ENCODE peak calls at places on chromosome 2, in four cellular contexts. R, G, I and C are unnamed samples.

GRCh38 chr2:57987835-57988573 is 58.6 kb upstream of the VRK2 start:
- DNase-seq in G (no peak), R (no peak), I (no peak), C (peak; percentile 30)

GRCh38 chr2:224586127-224586702 is 1.1 kb upstream of the CUL3 start:
- DNase-seq in G (no peak), I (no peak), R (no peak), C (no peak)

GRCh38 chr2:230640540-230641011 is 72.1 kb upstream of the CAB39 start:
- DNase-seq in G (no peak), I (no peak), R (peak; percentile 84), C (peak; percentile 5)

GRCh38 chr2:10568721-10569432 is 120.8 kb upstream of the ODC1 start:
- DNase-seq in R (no peak), G (no peak), I (no peak), C (no peak)

GRCh38 chr2:188381614-188382013 is 89.9 kb downstream of the GULP1 start:
- DNase-seq in R (peak; percentile 92), G (no peak), I (no peak), C (peak; percentile 87)

GRCh38 chr2:107276034-107276433 is 390.1 kb upstream of the ST6GAL2 start:
- DNase-seq in I (no peak), R (no peak), G (no peak), C (no peak)

GRCh38 chr2:234694244-234695013 is 197.5 kb upstream of the ARL4C start:
- DNase-seq in G (no peak), I (no peak), R (peak; percentile 95), C (peak; percentile 95)

GRCh38 chr2:118114863-118115262 is 26.6 kb downstream of the INSIG2 start:
- DNase-seq in G (no peak), I (no peak), R (no peak), C (no peak)

GRCh38 chr2:67772216-67773180 is 290.3 kb downstream of the C1D start:
- DNase-seq in G (no peak), R (no peak), I (no peak), C (peak; percentile 17)

GRCh38 chr2:99607454-99607853 is 117.6 kb upstream of the REV1 start:
- DNase-seq in R (no peak), G (no peak), I (no peak), C (no peak)

GRCh38 chr2:150888337-150888736 is 373.3 kb downstream of the RBM43 start:
- DNase-seq in G (no peak), R (peak; percentile 72), I (no peak), C (peak; percentile 17)

GRCh38 chr2:99662761-99663341 is 173.0 kb upstream of the REV1 start:
- DNase-seq in I (no peak), G (no peak), R (peak; percentile 97), C (peak; percentile 80)

GRCh38 chr2:142415461-142415860 is 284.6 kb upstream of the LRP1B start:
- DNase-seq in I (no peak), G (no peak), R (no peak), C (no peak)

GRCh38 chr2:25161055-25161781 is 7.2 kb downstream of the POMC start:
- DNase-seq in G (no peak), I (peak; percentile 79), R (peak; percentile 4), C (no peak)

GRCh38 chr2:238987352-238987981 is 139.6 kb downstream of the TWIST2 start:
- DNase-seq in I (peak; percentile 2), G (no peak), R (no peak), C (no peak)

GRCh38 chr2:238986491-238987351 is 138.8 kb downstream of the TWIST2 start:
- DNase-seq in R (no peak), G (no peak), I (no peak), C (no peak)

GRCh38 chr2:238985036-238985729 is 137.3 kb downstream of the TWIST2 start:
- DNase-seq in R (no peak), I (no peak), G (no peak), C (no peak)

GRCh38 chr2:238988105-238988504 is 140.2 kb downstream of the TWIST2 start:
- DNase-seq in R (no peak), G (no peak), I (peak; percentile 11), C (no peak)

DNA sequence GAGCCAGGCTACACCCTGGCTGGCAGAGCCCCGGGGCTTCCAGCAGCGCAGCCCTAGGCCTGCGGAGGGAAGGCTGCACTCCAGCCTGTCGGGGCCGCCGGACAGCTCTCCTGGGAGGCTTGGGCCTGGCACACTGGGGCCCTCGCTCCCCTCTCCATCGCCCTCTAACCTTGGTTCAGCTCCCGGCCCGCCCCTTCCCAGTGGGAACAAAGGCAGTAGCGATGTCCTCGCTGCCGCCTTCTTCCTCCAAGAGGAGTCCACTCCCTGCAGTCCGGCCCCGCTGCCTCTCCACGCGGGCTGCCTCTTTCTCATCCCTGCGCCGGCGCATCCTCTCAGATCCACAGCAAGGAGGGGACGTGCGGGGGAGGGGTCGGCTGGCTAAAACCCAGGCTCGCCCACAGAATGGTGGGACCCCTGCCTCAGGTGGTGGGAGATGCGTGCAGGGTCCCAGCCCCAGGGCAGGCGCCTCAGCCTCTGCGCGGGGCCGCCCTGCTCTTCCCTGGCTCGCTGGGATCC is 138.1 kb downstream of the TWIST2 start:
- DNase-seq in I (peak; percentile 51), G (no peak), R (no peak), C (no peak)
- H4K8ac ChIP-seq in I (no peak overlapping the region), G (peak overlapping the region; percentile 32), R (no peak overlapping the region), C (no peak overlapping the region)

DNA sequence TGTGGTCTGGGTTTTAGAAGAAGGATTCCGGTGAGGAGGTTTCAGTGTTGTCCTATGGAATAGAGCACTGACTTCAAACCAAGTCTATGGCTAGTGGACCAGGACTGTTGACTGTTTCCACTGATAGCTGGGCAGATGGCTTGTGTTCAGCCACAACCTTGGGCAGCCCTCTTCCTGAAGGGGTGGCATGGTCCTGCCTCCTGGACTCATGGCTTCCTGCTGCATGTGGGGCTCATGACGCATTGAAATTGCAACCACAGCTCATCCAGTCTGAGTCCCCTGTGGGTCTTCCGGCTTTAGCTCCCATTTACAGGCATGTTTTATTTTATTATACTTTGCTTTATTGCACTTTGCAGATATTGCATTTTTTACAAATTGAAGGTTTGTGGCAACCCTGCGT is 105.0 kb downstream of the B3GNT2 start:
- DNase-seq in R (peak; percentile 6), I (no peak), G (no peak), C (no peak)
- H4K8ac ChIP-seq in R (no peak overlapping the region), I (no peak overlapping the region), G (no peak overlapping the region), C (no peak overlapping the region)

GRCh38 chr2:174729797-174730529 is 34.3 kb downstream of the CHRNA1 start:
- DNase-seq in I (peak; percentile 65), G (no peak), R (peak; percentile 10), C (peak; percentile 15)
- H4K8ac ChIP-seq in I (no peak overlapping the region), G (peak overlapping the region; percentile 66), R (no peak overlapping the region), C (no peak overlapping the region)

GRCh38 chr2:98396745-98397355 is 47.8 kb upstream of the INPP4A start:
- DNase-seq in R (no peak), G (no peak), I (no peak), C (no peak)
- H4K8ac ChIP-seq in R (no peak overlapping the region), G (no peak overlapping the region), I (no peak overlapping the region), C (no peak overlapping the region)

DNA sequence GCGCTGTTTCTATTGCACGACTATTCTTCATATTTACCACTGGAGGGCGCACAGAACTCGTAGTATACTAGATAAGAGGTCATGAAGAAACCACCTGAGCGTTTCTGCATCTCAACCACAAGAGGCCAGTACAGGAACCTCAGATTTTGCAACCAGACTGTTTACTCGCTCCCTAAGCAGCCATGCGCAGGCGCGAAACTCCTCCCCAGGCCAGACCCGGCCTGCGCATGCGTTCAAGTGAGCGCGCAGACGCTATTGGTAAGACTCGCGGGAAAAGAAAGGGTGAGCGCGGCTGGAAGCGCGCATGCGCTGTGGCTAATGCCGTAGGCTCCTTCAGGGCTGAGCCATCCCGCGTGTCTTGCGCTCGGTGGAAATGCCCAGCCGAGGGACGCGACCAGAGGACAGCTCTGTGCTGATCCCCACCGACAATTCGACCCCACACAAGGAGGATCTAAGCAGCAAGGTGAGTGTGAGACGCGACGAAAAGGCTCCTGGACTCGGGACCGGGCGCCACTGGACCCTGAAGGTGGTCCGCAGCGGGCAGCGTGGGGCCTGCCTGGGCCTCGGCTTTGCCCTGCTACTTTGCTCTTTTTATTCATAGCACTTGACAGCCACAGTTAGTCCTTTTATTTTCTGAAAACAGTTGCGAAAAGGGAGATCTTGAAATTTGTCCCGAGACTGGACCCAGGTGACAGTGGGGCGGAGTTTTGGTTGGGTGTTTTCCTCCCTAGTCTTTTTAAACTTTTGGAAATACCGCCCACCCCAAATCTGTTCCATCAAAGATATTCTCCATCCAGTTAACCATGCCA is at the start of gene ASNSD1:
- DNase-seq in R (peak; percentile 100), I (peak; percentile 98), G (peak; percentile 99), C (peak; percentile 99)
- H4K8ac ChIP-seq in R (peak within 1 kb of the TSS; percentile 95), I (no peak within 1 kb of the TSS), G (no peak within 1 kb of the TSS), C (peak within 1 kb of the TSS; percentile 95)

GRCh38 chr2:1864981-1865421 is 120.7 kb upstream of the PXDN start:
- DNase-seq in G (no peak), R (no peak), I (peak; percentile 56), C (no peak)
- H4K8ac ChIP-seq in G (no peak overlapping the region), R (no peak overlapping the region), I (no peak overlapping the region), C (no peak overlapping the region)

GRCh38 chr2:27138111-27138510 is 1.1 kb downstream of the PRR30 start:
- DNase-seq in G (no peak), I (no peak), R (no peak), C (no peak)
- H4K8ac ChIP-seq in G (no peak overlapping the region), I (no peak overlapping the region), R (no peak overlapping the region), C (no peak overlapping the region)

DNA sequence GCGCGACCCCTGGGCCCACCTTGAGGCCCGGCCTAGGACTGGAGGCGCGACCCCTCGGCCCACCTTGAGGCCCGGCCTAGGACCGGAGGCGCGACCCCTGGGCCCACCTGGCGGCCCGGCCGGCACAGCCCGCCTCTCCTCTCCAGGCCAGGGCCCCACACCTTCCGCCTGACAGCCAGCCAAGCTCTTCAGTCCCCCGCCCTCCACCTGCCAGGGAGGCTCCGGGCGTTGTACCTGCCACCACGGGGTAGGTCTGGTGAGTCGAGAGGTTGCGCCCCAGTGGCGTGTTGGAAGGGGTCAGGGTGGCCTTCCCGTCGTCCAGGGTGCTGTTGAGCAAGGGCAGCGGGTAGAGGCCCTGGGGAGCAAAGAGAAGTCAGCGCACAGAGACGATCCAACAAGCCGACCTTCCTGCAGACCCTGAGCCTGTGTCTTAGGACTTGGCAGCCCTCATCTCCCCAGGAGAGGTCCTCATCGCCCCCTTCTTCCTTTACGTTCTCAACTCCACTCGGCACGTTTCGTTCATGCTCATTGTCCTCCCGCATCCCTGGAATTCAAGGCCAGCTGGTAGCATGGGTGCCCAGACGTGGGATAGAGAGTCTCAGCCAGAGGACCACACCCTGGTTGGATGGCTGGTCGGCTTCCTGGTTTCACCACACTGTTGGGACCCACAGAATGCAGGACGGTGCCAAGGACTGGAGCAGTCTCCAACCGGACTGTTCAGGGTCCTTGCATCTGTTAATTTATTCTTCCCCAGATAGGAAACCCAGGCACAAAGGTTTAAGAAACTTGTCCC is 42.2 kb downstream of the PAX8 start:
- DNase-seq in I (no peak), R (no peak), G (no peak), C (no peak)
- H4K8ac ChIP-seq in I (no peak overlapping the region), R (no peak overlapping the region), G (no peak overlapping the region), C (no peak overlapping the region)